ENCODE peak calls at places on chromosome 5, in four cellular contexts. H is ovary, B is transverse colon, A is cardiac muscle cell. Y is an unnamed sample. For H3K27me3, the result is how much of the 10 kb centered on the place peaks cover.

GRCh38 chr5:112329429-112330090 is 89.5 kb downstream of the EPB41L4A start:
- DNase-seq in H (no peak), B (no peak), A (no peak), Y (no peak)

GRCh38 chr5:69115526-69115925 is 21.7 kb downstream of the SLC30A5 start:
- DNase-seq in H (no peak), B (no peak), A (no peak), Y (no peak)

GRCh38 chr5:139738777-139739611 is 56.6 kb upstream of the PSD2 start:
- DNase-seq in H (no peak), B (no peak), A (no peak), Y (no peak)

GRCh38 chr5:137264573-137264972 is 234.6 kb downstream of the SPOCK1 start:
- DNase-seq in H (no peak), B (no peak), A (peak), Y (no peak)

GRCh38 chr5:32476891-32477290 is 32.4 kb upstream of the ZFR start:
- DNase-seq in H (no peak), B (no peak), A (no peak), Y (no peak)

GRCh38 chr5:10018670-10019069 is 231.0 kb downstream of the ATPSCKMT start:
- DNase-seq in H (no peak), B (no peak), A (no peak), Y (no peak)

GRCh38 chr5:14268236-14268701 is 125.1 kb downstream of the TRIO start:
- DNase-seq in H (no peak), B (no peak), A (no peak), Y (no peak)

GRCh38 chr5:145989428-145989827 is 53.0 kb downstream of the SH3RF2 start:
- DNase-seq in H (no peak), B (no peak), A (no peak), Y (no peak)

GRCh38 chr5:35741126-35741711 is 115.5 kb upstream of the IL7R start:
- DNase-seq in H (no peak), B (no peak), A (no peak), Y (no peak)

GRCh38 chr5:1840741-1841521 is 39.7 kb downstream of the NDUFS6 start:
- DNase-seq in H (no peak), B (no peak), A (peak), Y (no peak)

GRCh38 chr5:65874241-65874640 is 52.1 kb upstream of the ERBIN start:
- DNase-seq in H (no peak), B (no peak), A (no peak), Y (no peak)

GRCh38 chr5:147346006-147346561 is 111.3 kb downstream of the STK32A start:
- DNase-seq in H (no peak), B (no peak), A (no peak), Y (no peak)

GRCh38 chr5:179306191-179307005 is 38.9 kb downstream of the ADAMTS2 start:
- DNase-seq in H (no peak), B (peak), A (no peak), Y (no peak)

GRCh38 chr5:160702856-160703453 is 149.1 kb downstream of the ATP10B start:
- DNase-seq in H (no peak), B (no peak), A (no peak), Y (no peak)

GRCh38 chr5:5419291-5420210 is 2.9 kb upstream of the ICE1 start:
- DNase-seq in H (peak), B (no peak), A (peak), Y (peak)

GRCh38 chr5:6228257-6229250 is 149.8 kb downstream of the MED10 start:
- DNase-seq in H (no peak), B (no peak), A (no peak), Y (no peak)

GRCh38 chr5:172101547-172102225 is 86.3 kb downstream of the STK10 start:
- DNase-seq in H (no peak), B (no peak), A (no peak), Y (no peak)

GRCh38 chr5:53481887-53482716 is 1.7 kb downstream of the FST start:
- DNase-seq in H (peak), B (peak), A (peak), Y (peak)

GRCh38 chr5:39578887-39579497 is 154.2 kb upstream of the DAB2 start:
- DNase-seq in H (no peak), B (no peak), A (peak), Y (peak)

GRCh38 chr5:18566671-18567070 is 932.4 kb downstream of the TAF11L14 start:
- DNase-seq in H (no peak), B (no peak), A (no peak), Y (no peak)

GRCh38 chr5:175479125-175479881 is 943 bp downstream of the SFXN1 start:
- DNase-seq in H (peak), B (peak), A (no peak), Y (peak)

GRCh38 chr5:117494208-117494607 is 919.6 kb upstream of the SEMA6A start:
- DNase-seq in H (no peak), B (no peak), A (no peak), Y (no peak)

GRCh38 chr5:170628028-170628427 is 124.2 kb downstream of the KCNIP1 start:
- DNase-seq in H (no peak), B (no peak), A (no peak), Y (no peak)

GRCh38 chr5:71905804-71906711 is 187.0 kb downstream of the CARTPT start:
- DNase-seq in H (no peak), B (no peak), A (peak), Y (peak)

GRCh38 chr5:137845472-137845871 is 22.2 kb upstream of the MYOT start:
- DNase-seq in H (no peak), B (no peak), A (no peak), Y (no peak)

GRCh38 chr5:119411291-119411934 is 40.9 kb upstream of the HSD17B4 start:
- DNase-seq in H (no peak), B (no peak), A (no peak), Y (no peak)

GRCh38 chr5:38557309-38557710 is 864 bp upstream of the LIFR start:
- DNase-seq in H (peak), B (no peak), A (no peak), Y (no peak)

GRCh38 chr5:141488591-141489478 is at the start of gene PCDHGC5:
- DNase-seq in H (no peak), B (no peak), A (no peak), Y (no peak)

GRCh38 chr5:16143361-16144049 is 36.1 kb downstream of the MARCHF11 start:
- DNase-seq in H (no peak), B (no peak), A (peak), Y (no peak)

GRCh38 chr5:124728331-124729307 is 17.8 kb downstream of the ZNF608 start:
- DNase-seq in H (no peak), B (no peak), A (no peak), Y (no peak)

GRCh38 chr5:171422902-171423663 is 3.6 kb downstream of the FGF18 start:
- DNase-seq in H (peak), B (no peak), A (no peak), Y (no peak)

GRCh38 chr5:43833966-43834365 is 231.0 kb downstream of the NNT start:
- DNase-seq in H (no peak), B (no peak), A (no peak), Y (no peak)

GRCh38 chr5:64315778-64316177 is 150.1 kb downstream of the RNF180 start:
- DNase-seq in H (no peak), B (no peak), A (no peak), Y (no peak)

GRCh38 chr5:44740655-44741054 is 68.1 kb upstream of the MRPS30 start:
- DNase-seq in H (no peak), B (no peak), A (no peak), Y (no peak)

GRCh38 chr5:141992349-141992963 is 20.4 kb downstream of the GNPDA1 start:
- DNase-seq in H (peak), B (peak), A (peak), Y (peak)

GRCh38 chr5:128966375-128966774 is 1.1 kb downstream of the SLC27A6 start:
- DNase-seq in H (no peak), B (no peak), A (no peak), Y (no peak)

GRCh38 chr5:173721259-173722232 is 105.1 kb upstream of the BOD1 start:
- DNase-seq in H (no peak), B (no peak), A (no peak), Y (no peak)

GRCh38 chr5:89080467-89081116 is 197.6 kb upstream of the MEF2C start:
- DNase-seq in H (no peak), B (no peak), A (no peak), Y (no peak)

GRCh38 chr5:150621301-150621700 is 19.2 kb upstream of the SYNPO start:
- DNase-seq in H (no peak), B (no peak), A (no peak), Y (no peak)

GRCh38 chr5:150618188-150618587 is 22.3 kb upstream of the SYNPO start:
- DNase-seq in H (peak), B (no peak), A (no peak), Y (no peak)

GRCh38 chr5:150616506-150616905 is 24.0 kb upstream of the SYNPO start:
- DNase-seq in H (no peak), B (no peak), A (no peak), Y (no peak)

GRCh38 chr5:150619359-150620230 is 20.9 kb upstream of the SYNPO start:
- DNase-seq in H (peak), B (no peak), A (no peak), Y (no peak)

DNA sequence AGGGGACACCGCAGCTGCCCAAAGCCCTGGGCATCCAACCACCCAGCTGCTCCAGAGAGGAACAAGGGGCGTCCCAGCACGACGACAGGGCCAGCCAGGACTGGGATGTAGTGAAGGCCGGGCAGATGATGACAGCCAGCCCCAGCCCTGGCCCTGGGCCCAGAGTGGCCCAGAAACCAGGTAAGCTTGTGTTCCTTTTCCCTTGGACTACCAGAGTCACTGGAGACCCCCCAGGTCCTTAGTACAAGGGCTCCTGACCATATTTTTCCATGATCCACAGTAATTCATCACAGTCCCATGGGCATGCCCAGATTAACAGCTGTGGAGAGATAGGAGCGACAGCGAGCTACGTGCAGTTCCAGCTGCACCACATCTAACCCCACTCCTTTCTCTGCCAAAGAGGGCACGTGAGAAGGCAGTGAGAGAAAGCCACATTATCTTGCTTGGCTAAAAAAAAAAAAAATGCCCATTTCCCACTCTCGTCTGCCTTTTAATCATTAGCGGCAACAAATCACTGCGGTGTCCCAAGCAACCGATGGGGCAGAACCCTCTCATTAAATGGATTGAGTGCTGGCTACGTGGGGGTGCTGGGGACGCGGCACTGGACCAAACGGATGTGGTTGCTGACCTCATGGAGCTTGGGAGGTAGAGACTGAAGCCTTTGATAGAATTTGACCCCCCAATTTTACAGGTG is 21.7 kb upstream of the SYNPO start:
- DNase-seq in H (peak), B (no peak), A (no peak), Y (no peak)
- H3K4me3 ChIP-seq in H (no peak), B (no peak), A (no peak), Y (no peak)

GRCh38 chr5:75568202-75568601 is 43.1 kb upstream of the ANKDD1B start:
- DNase-seq in H (no peak), B (no peak), A (no peak), Y (no peak)

GRCh38 chr5:75571547-75571946 is 39.7 kb upstream of the ANKDD1B start:
- DNase-seq in H (no peak), B (no peak), A (no peak), Y (peak)

GRCh38 chr5:75567710-75568109 is 43.5 kb upstream of the ANKDD1B start:
- DNase-seq in H (no peak), B (no peak), A (no peak), Y (no peak)

DNA sequence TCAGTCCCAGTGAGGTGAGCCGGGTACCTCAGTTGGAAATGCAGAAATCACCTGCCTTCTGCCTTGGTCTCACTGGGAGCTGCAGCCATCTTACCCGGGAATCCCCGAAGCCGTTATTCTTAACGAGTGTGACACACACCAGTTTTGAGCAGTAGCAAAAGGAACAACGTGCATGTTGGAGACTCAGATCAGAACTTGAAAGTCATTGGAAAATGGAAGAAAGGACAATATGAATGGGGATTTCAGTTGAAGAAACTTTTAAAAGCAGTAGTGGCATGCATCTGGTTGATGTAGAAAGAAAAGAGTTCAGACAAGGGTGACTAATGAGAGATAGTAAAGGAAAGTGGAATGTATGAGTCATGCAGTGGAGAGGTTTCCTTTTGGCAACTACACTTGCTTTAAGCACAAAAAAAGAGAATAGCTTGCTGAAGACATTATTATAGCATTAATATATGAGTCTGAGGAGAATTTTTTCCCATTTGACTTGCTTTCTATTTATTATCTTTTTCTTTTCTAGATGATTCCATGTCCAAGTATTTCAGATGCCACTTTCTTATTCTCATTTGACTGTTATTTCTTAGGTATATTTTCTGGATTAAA is 44.4 kb upstream of the ANKDD1B start:
- DNase-seq in H (no peak), B (no peak), A (peak), Y (peak)
- H3K27ac ChIP-seq in H (no peak), B (peak), A (no peak), Y (no peak)

GRCh38 chr5:90558344-90559192 is at the start of gene ADGRV1:
- DNase-seq in H (peak), B (peak), A (peak), Y (peak)
- H3K27me3 ChIP-seq in H (under half), B (half or more), A (under half), Y (under half)

GRCh38 chr5:176630681-176631222 is 277 bp downstream of the EIF4E1B start:
- DNase-seq in H (no peak), B (no peak), A (no peak), Y (no peak)
- H3K4me3 ChIP-seq in H (no peak), B (no peak), A (peak), Y (no peak)

DNA sequence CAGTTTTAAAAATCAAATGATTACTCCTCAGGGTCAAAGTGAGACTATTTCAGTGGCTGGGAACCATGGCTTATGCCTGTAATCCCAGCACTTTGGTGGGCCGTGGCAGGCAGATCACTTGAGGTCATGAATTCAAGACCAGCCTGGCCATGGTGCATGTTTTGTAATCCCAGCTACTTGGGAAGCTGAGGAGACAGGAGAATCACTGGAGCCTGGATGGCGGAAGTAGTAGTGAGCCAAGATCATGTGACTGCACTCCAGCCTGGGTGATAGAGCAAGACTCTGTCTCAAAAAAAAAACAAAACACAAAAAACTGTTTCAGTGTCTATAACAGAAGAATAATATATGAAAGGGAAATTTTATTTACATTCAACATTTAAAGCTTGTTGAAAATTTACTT is 182.9 kb downstream of the ARHGEF28 start:
- DNase-seq in H (no peak), B (no peak), A (no peak), Y (no peak)
- H3K27ac ChIP-seq in H (no peak), B (no peak), A (no peak), Y (no peak)

GRCh38 chr5:383066-383465 is 59.9 kb upstream of the EXOC3 start:
- DNase-seq in H (no peak), B (no peak), A (no peak), Y (no peak)
- H3K27me3 ChIP-seq in H (under half), B (under half), A (under half), Y (under half)

DNA sequence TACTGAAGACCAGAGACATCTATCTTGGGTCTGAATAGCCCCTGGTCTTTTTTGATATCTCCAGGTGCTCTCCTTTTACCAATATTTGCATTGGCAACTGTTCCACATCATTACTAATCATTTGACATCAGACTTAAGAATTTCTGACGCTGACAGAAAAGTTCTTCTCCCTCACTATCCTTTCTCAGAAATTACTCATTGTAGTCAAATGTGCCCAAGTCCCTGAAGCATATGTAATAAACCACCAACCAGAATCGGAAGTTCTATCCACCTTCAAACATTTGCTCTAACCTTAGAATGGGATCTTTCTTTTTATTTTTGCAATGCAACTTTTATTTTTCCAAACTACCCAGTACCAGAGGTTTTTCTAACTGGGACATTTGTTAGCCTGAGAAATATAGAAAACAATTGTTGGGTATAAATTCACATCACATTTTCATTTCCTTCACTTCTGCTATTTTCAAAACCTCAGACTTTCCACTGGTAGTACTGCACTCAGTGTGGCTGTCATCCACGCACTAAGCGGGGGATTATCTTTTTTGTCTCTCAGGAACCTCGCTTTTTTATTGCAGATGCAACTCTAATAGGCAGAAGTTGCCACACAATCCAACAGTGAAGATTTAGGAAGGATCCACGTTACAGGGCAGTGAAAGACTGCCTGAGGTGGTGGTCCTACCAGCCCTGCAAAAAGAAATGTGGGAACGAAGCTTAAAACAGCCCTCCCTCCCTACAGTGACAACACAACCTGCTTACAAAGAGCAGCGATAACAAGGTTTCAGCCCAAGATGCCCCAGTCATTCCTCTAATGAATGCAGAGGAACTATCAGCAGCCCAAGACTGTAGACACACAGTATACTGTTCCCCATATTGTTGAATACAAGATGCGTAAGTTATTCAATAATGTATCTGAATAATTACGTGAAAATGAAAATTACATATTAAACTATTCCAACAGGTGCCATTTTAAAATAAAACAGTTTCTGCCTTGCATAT is 201.2 kb downstream of the EBF1 start:
- DNase-seq in H (no peak), B (no peak), A (no peak), Y (no peak)
- H3K4me3 ChIP-seq in H (no peak), B (no peak), A (no peak), Y (no peak)

Y was measured in small intestine.